ENCODE peak calls at places on chromosomes 13 and 19, in eight cellular contexts. One of them, this sample, is unnamed.

GRCh38 chr13:19161308-19161707 is 20.3 kb downstream of the TUBA3C start:
- DNase-seq in RPMI8226: no peak
- DNase-seq in mammary epithelial cell: no peak
- DNase-seq in GM06990: no peak
- DNase-seq in cardiac muscle cell: no peak
- DNase-seq in NCI-H774: no peak
- DNase-seq in hepatic stellate cell: no peak
- DNase-seq in cerebellar nuclear complex: no peak
- DNase-seq in this sample: no peak

GRCh38 chr13:37385248-37385647 is 213.3 kb downstream of the POSTN start:
- DNase-seq in hepatic stellate cell: no peak
- DNase-seq in RPMI8226: no peak
- DNase-seq in cardiac muscle cell: no peak
- DNase-seq in cerebellar nuclear complex: no peak
- DNase-seq in GM06990: no peak
- DNase-seq in NCI-H774: no peak
- DNase-seq in mammary epithelial cell: no peak
- DNase-seq in this sample: no peak

GRCh38 chr19:48659768-48660167 is 13.0 kb downstream of the NTN5 start:
- DNase-seq in cardiac muscle cell: no peak
- DNase-seq in hepatic stellate cell: no peak
- DNase-seq in cerebellar nuclear complex: no peak
- DNase-seq in mammary epithelial cell: peak; percentile 52
- DNase-seq in GM06990: no peak
- DNase-seq in NCI-H774: peak; percentile 31
- DNase-seq in RPMI8226: no peak
- DNase-seq in this sample: no peak

GRCh38 chr19:35549174-35549788 is 3.9 kb downstream of the TMEM147 start:
- DNase-seq in cerebellar nuclear complex: no peak
- DNase-seq in RPMI8226: peak; percentile 79
- DNase-seq in mammary epithelial cell: peak; percentile 58
- DNase-seq in GM06990: peak; percentile 46
- DNase-seq in NCI-H774: peak; percentile 44
- DNase-seq in hepatic stellate cell: peak; percentile 78
- DNase-seq in cardiac muscle cell: peak; percentile 89
- DNase-seq in this sample: peak; percentile 83

GRCh38 chr13:97188207-97188606 is 33.9 kb upstream of the MBNL2 start:
- DNase-seq in cerebellar nuclear complex: no peak
- DNase-seq in hepatic stellate cell: no peak
- DNase-seq in NCI-H774: no peak
- DNase-seq in cardiac muscle cell: no peak
- DNase-seq in RPMI8226: no peak
- DNase-seq in mammary epithelial cell: no peak
- DNase-seq in GM06990: no peak
- DNase-seq in this sample: no peak

GRCh38 chr19:2820112-2820702 is 539 bp downstream of the ZNF554 start:
- DNase-seq in cerebellar nuclear complex: no peak
- DNase-seq in RPMI8226: peak; percentile 29
- DNase-seq in hepatic stellate cell: no peak
- DNase-seq in cardiac muscle cell: peak; percentile 52
- DNase-seq in mammary epithelial cell: no peak
- DNase-seq in GM06990: no peak
- DNase-seq in NCI-H774: no peak
- DNase-seq in this sample: peak; percentile 42

GRCh38 chr19:40416918-40417713 is 3.9 kb upstream of the PRX start:
- DNase-seq in mammary epithelial cell: peak; percentile 55
- DNase-seq in hepatic stellate cell: peak; percentile 75
- DNase-seq in cardiac muscle cell: no peak
- DNase-seq in NCI-H774: no peak
- DNase-seq in cerebellar nuclear complex: no peak
- DNase-seq in GM06990: peak; percentile 67
- DNase-seq in RPMI8226: peak; percentile 51
- DNase-seq in this sample: peak; percentile 37

GRCh38 chr19:14363203-14364097 is 17.8 kb upstream of the ADGRE5 start:
- DNase-seq in cardiac muscle cell: peak; percentile 52
- DNase-seq in cerebellar nuclear complex: no peak
- DNase-seq in RPMI8226: peak; percentile 74
- DNase-seq in hepatic stellate cell: peak; percentile 81
- DNase-seq in mammary epithelial cell: peak; percentile 54
- DNase-seq in GM06990: peak; percentile 66
- DNase-seq in NCI-H774: no peak
- DNase-seq in this sample: no peak

GRCh38 chr19:10238172-10238783 is 7.1 kb upstream of the S1PR2 start:
- DNase-seq in RPMI8226: no peak
- DNase-seq in cardiac muscle cell: no peak
- DNase-seq in GM06990: peak; percentile 59
- DNase-seq in hepatic stellate cell: peak; percentile 75
- DNase-seq in NCI-H774: peak; percentile 92
- DNase-seq in mammary epithelial cell: no peak
- DNase-seq in cerebellar nuclear complex: no peak
- DNase-seq in this sample: peak; percentile 70

GRCh38 chr19:13012690-13013608 is 17.7 kb downstream of the NFIX start:
- DNase-seq in RPMI8226: peak; percentile 61
- DNase-seq in cerebellar nuclear complex: no peak
- DNase-seq in NCI-H774: no peak
- DNase-seq in hepatic stellate cell: peak; percentile 64
- DNase-seq in cardiac muscle cell: no peak
- DNase-seq in GM06990: peak; percentile 47
- DNase-seq in mammary epithelial cell: peak; percentile 71
- DNase-seq in this sample: peak; percentile 86

GRCh38 chr13:23319915-23320224 is 113.6 kb downstream of the SACS start:
- DNase-seq in hepatic stellate cell: no peak
- DNase-seq in NCI-H774: no peak
- DNase-seq in cerebellar nuclear complex: no peak
- DNase-seq in RPMI8226: no peak
- DNase-seq in cardiac muscle cell: no peak
- DNase-seq in mammary epithelial cell: no peak
- DNase-seq in GM06990: no peak
- DNase-seq in this sample: no peak

GRCh38 chr13:44004881-44005280 is 125.2 kb downstream of the LACC1 start:
- DNase-seq in cerebellar nuclear complex: no peak
- DNase-seq in NCI-H774: no peak
- DNase-seq in GM06990: no peak
- DNase-seq in cardiac muscle cell: no peak
- DNase-seq in RPMI8226: no peak
- DNase-seq in mammary epithelial cell: peak; percentile 75
- DNase-seq in hepatic stellate cell: peak; percentile 5
- DNase-seq in this sample: peak; percentile 39

GRCh38 chr13:112840472-112841302 is 128.3 kb upstream of the MCF2L start:
- DNase-seq in GM06990: no peak
- DNase-seq in mammary epithelial cell: no peak
- DNase-seq in RPMI8226: no peak
- DNase-seq in NCI-H774: no peak
- DNase-seq in hepatic stellate cell: no peak
- DNase-seq in cardiac muscle cell: no peak
- DNase-seq in cerebellar nuclear complex: no peak
- DNase-seq in this sample: no peak

GRCh38 chr13:90797335-90797734 is 550.2 kb upstream of the MIR17HG start:
- DNase-seq in NCI-H774: no peak
- DNase-seq in hepatic stellate cell: no peak
- DNase-seq in cerebellar nuclear complex: no peak
- DNase-seq in RPMI8226: no peak
- DNase-seq in GM06990: no peak
- DNase-seq in mammary epithelial cell: no peak
- DNase-seq in cardiac muscle cell: no peak
- DNase-seq in this sample: no peak

GRCh38 chr13:23985060-23985459 is 87.8 kb upstream of the C1QTNF9B start:
- DNase-seq in cerebellar nuclear complex: no peak
- DNase-seq in GM06990: no peak
- DNase-seq in hepatic stellate cell: no peak
- DNase-seq in NCI-H774: no peak
- DNase-seq in RPMI8226: no peak
- DNase-seq in cardiac muscle cell: no peak
- DNase-seq in mammary epithelial cell: peak; percentile 26
- DNase-seq in this sample: no peak

GRCh38 chr13:75299913-75300862 is 181.8 kb downstream of the TBC1D4 start:
- DNase-seq in NCI-H774: no peak
- DNase-seq in hepatic stellate cell: no peak
- DNase-seq in mammary epithelial cell: peak; percentile 12
- DNase-seq in cerebellar nuclear complex: no peak
- DNase-seq in GM06990: no peak
- DNase-seq in cardiac muscle cell: no peak
- DNase-seq in RPMI8226: no peak
- DNase-seq in this sample: no peak

GRCh38 chr19:16293133-16294085 is 31.2 kb upstream of the KLF2 start:
- DNase-seq in cerebellar nuclear complex: no peak
- DNase-seq in NCI-H774: no peak
- DNase-seq in GM06990: no peak
- DNase-seq in cardiac muscle cell: no peak
- DNase-seq in RPMI8226: peak; percentile 38
- DNase-seq in hepatic stellate cell: peak; percentile 91
- DNase-seq in mammary epithelial cell: no peak
- DNase-seq in this sample: peak; percentile 89

GRCh38 chr19:18093439-18094161 is 4.0 kb upstream of the MAST3 start:
- DNase-seq in hepatic stellate cell: peak; percentile 74
- DNase-seq in cerebellar nuclear complex: no peak
- DNase-seq in cardiac muscle cell: no peak
- DNase-seq in NCI-H774: no peak
- DNase-seq in GM06990: no peak
- DNase-seq in mammary epithelial cell: peak; percentile 60
- DNase-seq in RPMI8226: no peak
- DNase-seq in this sample: peak; percentile 57

GRCh38 chr19:18562086-18562485 is 4.4 kb downstream of the KXD1 start:
- DNase-seq in mammary epithelial cell: no peak
- DNase-seq in cerebellar nuclear complex: no peak
- DNase-seq in NCI-H774: no peak
- DNase-seq in RPMI8226: no peak
- DNase-seq in GM06990: no peak
- DNase-seq in hepatic stellate cell: no peak
- DNase-seq in cardiac muscle cell: no peak
- DNase-seq in this sample: peak; percentile 50

GRCh38 chr19:7970716-7971448 is 27.4 kb upstream of the TIMM44 start:
- DNase-seq in NCI-H774: no peak
- DNase-seq in RPMI8226: peak; percentile 32
- DNase-seq in cerebellar nuclear complex: no peak
- DNase-seq in cardiac muscle cell: peak; percentile 71
- DNase-seq in mammary epithelial cell: no peak
- DNase-seq in hepatic stellate cell: peak; percentile 65
- DNase-seq in GM06990: no peak
- DNase-seq in this sample: peak; percentile 73

GRCh38 chr19:21604351-21604926 is 99.0 kb downstream of the ZNF429 start:
- DNase-seq in GM06990: no peak
- DNase-seq in NCI-H774: peak; percentile 24
- DNase-seq in mammary epithelial cell: peak; percentile 33
- DNase-seq in cerebellar nuclear complex: no peak
- DNase-seq in RPMI8226: peak; percentile 21
- DNase-seq in hepatic stellate cell: no peak
- DNase-seq in cardiac muscle cell: peak; percentile 26
- DNase-seq in this sample: peak; percentile 54

GRCh38 chr13:78317030-78317429 is 286.3 kb downstream of the POU4F1 start:
- DNase-seq in NCI-H774: no peak
- DNase-seq in hepatic stellate cell: no peak
- DNase-seq in cerebellar nuclear complex: no peak
- DNase-seq in GM06990: no peak
- DNase-seq in cardiac muscle cell: peak; percentile 22
- DNase-seq in RPMI8226: no peak
- DNase-seq in mammary epithelial cell: no peak
- DNase-seq in this sample: no peak

GRCh38 chr19:53055117-53055516 is 10.6 kb downstream of the ERVV-2 start:
- DNase-seq in cerebellar nuclear complex: no peak
- DNase-seq in hepatic stellate cell: no peak
- DNase-seq in mammary epithelial cell: peak; percentile 21
- DNase-seq in NCI-H774: no peak
- DNase-seq in RPMI8226: no peak
- DNase-seq in cardiac muscle cell: peak; percentile 18
- DNase-seq in GM06990: no peak
- DNase-seq in this sample: peak; percentile 34

GRCh38 chr13:88246239-88246638 is 575.1 kb downstream of the SLITRK5 start:
- DNase-seq in cardiac muscle cell: peak; percentile 17
- DNase-seq in cerebellar nuclear complex: no peak
- DNase-seq in hepatic stellate cell: no peak
- DNase-seq in NCI-H774: no peak
- DNase-seq in RPMI8226: no peak
- DNase-seq in mammary epithelial cell: no peak
- DNase-seq in GM06990: no peak
- DNase-seq in this sample: no peak

GRCh38 chr13:44241638-44242037 is 132.0 kb upstream of the SERP2 start:
- DNase-seq in cardiac muscle cell: no peak
- DNase-seq in hepatic stellate cell: no peak
- DNase-seq in cerebellar nuclear complex: no peak
- DNase-seq in GM06990: no peak
- DNase-seq in NCI-H774: no peak
- DNase-seq in mammary epithelial cell: no peak
- DNase-seq in RPMI8226: no peak
- DNase-seq in this sample: no peak

GRCh38 chr19:43305642-43306041 is 36.3 kb upstream of the PSG9 start:
- DNase-seq in NCI-H774: no peak
- DNase-seq in RPMI8226: no peak
- DNase-seq in hepatic stellate cell: no peak
- DNase-seq in GM06990: no peak
- DNase-seq in cerebellar nuclear complex: no peak
- DNase-seq in mammary epithelial cell: no peak
- DNase-seq in cardiac muscle cell: no peak
- DNase-seq in this sample: no peak

GRCh38 chr13:33487575-33488243 is 202.2 kb upstream of the STARD13 start:
- DNase-seq in RPMI8226: no peak
- DNase-seq in cerebellar nuclear complex: no peak
- DNase-seq in cardiac muscle cell: no peak
- DNase-seq in NCI-H774: no peak
- DNase-seq in hepatic stellate cell: peak; percentile 45
- DNase-seq in mammary epithelial cell: peak; percentile 38
- DNase-seq in GM06990: no peak
- DNase-seq in this sample: peak; percentile 62

GRCh38 chr19:35451278-35452096 is 3.4 kb downstream of the FFAR2 start:
- DNase-seq in GM06990: peak; percentile 74
- DNase-seq in mammary epithelial cell: no peak
- DNase-seq in RPMI8226: peak; percentile 44
- DNase-seq in NCI-H774: no peak
- DNase-seq in cerebellar nuclear complex: no peak
- DNase-seq in hepatic stellate cell: no peak
- DNase-seq in cardiac muscle cell: no peak
- DNase-seq in this sample: no peak